ENCODE peak calls at places on chromosomes 7 and 10, in ten cellular contexts. Z is MV-4-11, Q is NCI-H1436, L is lower leg skin, T is lung, C is ovary, G is T-helper 22 cell, X is T-cell, B is right atrium auricular region, D is cardiac fibroblast. O is an unnamed sample.

GRCh38 chr10:131086094-131086493 is 225.4 kb downstream of the TCERG1L start:
- DNase-seq in Z (no peak), Q (no peak), L (no peak), T (no peak), C (no peak), G (no peak), X (no peak), B (no peak), D (no peak), O (no peak)

GRCh38 chr7:120834726-120835125 is 23.2 kb downstream of the TSPAN12 start:
- DNase-seq in Z (no peak), Q (no peak), L (no peak), T (no peak), C (no peak), G (no peak), X (no peak), B (no peak), D (no peak), O (no peak)

GRCh38 chr7:66654275-66655112 is 25.8 kb downstream of the KCTD7 start:
- DNase-seq in Z (peak; percentile 98), Q (peak; percentile 97), L (peak; percentile 98), T (peak; percentile 98), C (peak; percentile 99), G (peak; percentile 97), X (peak; percentile 98), B (peak; percentile 99), D (peak; percentile 97), O (peak; percentile 98)

GRCh38 chr10:45432700-45433472 is 58.9 kb downstream of the ALOX5 start:
- DNase-seq in Z (no peak), Q (no peak), L (no peak), T (no peak), C (no peak), G (no peak), X (no peak), B (peak; percentile 38), D (no peak), O (no peak)

GRCh38 chr10:13758302-13758701 is 171.5 kb downstream of the PRPF18 start:
- DNase-seq in Z (peak; percentile 21), Q (no peak), L (no peak), T (no peak), C (no peak), G (no peak), X (no peak), B (no peak), D (peak; percentile 56), O (no peak)

GRCh38 chr7:101792051-101792651 is 25.3 kb upstream of the CUX1 start:
- DNase-seq in Z (no peak), Q (no peak), L (peak; percentile 55), T (no peak), C (peak; percentile 29), G (no peak), X (no peak), B (peak; percentile 78), D (peak; percentile 62), O (no peak)

GRCh38 chr10:44853148-44853734 is 57.9 kb upstream of the TMEM72 start:
- DNase-seq in Z (peak; percentile 47), Q (no peak), L (no peak), T (no peak), C (no peak), G (no peak), X (no peak), B (peak; percentile 34), D (peak; percentile 63), O (no peak)

GRCh38 chr10:23412223-23412622 is 26.7 kb upstream of the OTUD1 start:
- DNase-seq in Z (peak; percentile 96), Q (no peak), L (no peak), T (no peak), C (no peak), G (no peak), X (no peak), B (no peak), D (peak; percentile 68), O (no peak)

GRCh38 chr7:38283107-38283506 is 9.7 kb upstream of the TARP start:
- DNase-seq in Z (peak; percentile 63), Q (no peak), L (no peak), T (no peak), C (no peak), G (no peak), X (no peak), B (no peak), D (no peak), O (no peak)

GRCh38 chr7:70189261-70189660 is 591.0 kb downstream of the AUTS2 start:
- DNase-seq in Z (no peak), Q (no peak), L (no peak), T (no peak), C (no peak), G (no peak), X (no peak), B (no peak), D (no peak), O (no peak)

GRCh38 chr7:135316648-135317313 is 83.1 kb downstream of the STRA8 start:
- DNase-seq in Z (no peak), Q (no peak), L (peak; percentile 33), T (no peak), C (no peak), G (no peak), X (no peak), B (no peak), D (no peak), O (no peak)

GRCh38 chr7:94332571-94332970 is 62.1 kb upstream of the COL1A2 start:
- DNase-seq in Z (no peak), Q (no peak), L (no peak), T (no peak), C (no peak), G (no peak), X (no peak), B (no peak), D (no peak), O (no peak)

GRCh38 chr10:119754936-119755335 is 29.1 kb downstream of the INPP5F start:
- DNase-seq in Z (no peak), Q (no peak), L (no peak), T (no peak), C (no peak), G (no peak), X (no peak), B (no peak), D (no peak), O (no peak)

GRCh38 chr10:62380002-62380401 is 5.8 kb downstream of the ZNF365 start:
- DNase-seq in Z (no peak), Q (no peak), L (no peak), T (no peak), C (no peak), G (no peak), X (no peak), B (no peak), D (peak; percentile 80), O (no peak)

GRCh38 chr10:92691591-92692084 is 1.9 kb downstream of the HHEX start:
- DNase-seq in Z (peak; percentile 86), Q (no peak), L (peak; percentile 44), T (peak; percentile 61), C (no peak), G (no peak), X (no peak), B (no peak), D (no peak), O (peak; percentile 10)